ENCODE peak calls at places on chromosomes 3 and 15, in six cellular contexts. W is H1, M is GM12878, A is HCT116, K is SK-N-SH, D is HepG2. V is an unnamed sample.

GRCh38 chr15:52857471-52857870 is 67.3 kb upstream of the ONECUT1 start:
- DNase-seq in M (no peak), D (no peak), W (no peak), A (no peak), K (no peak), V (no peak)

GRCh38 chr3:7484636-7485035 is 623.7 kb downstream of the GRM7 start:
- DNase-seq in M (no peak), D (no peak), K (no peak), W (no peak), A (no peak), V (no peak)

GRCh38 chr15:46344906-46345305 is 710.1 kb downstream of the SQOR start:
- DNase-seq in K (no peak), A (no peak), W (no peak), M (no peak), D (no peak), V (no peak)

GRCh38 chr15:65286069-65286703 is 497 bp downstream of the PARP16 start:
- DNase-seq in K (no peak), W (peak), A (no peak), M (no peak), D (peak), V (peak)

GRCh38 chr3:141408596-141408995 is 40.3 kb downstream of the ZBTB38 start:
- DNase-seq in K (no peak), D (no peak), W (no peak), A (no peak), M (no peak), V (no peak)

GRCh38 chr3:58356054-58356453 is 23.4 kb downstream of the PXK start:
- DNase-seq in D (no peak), M (no peak), A (no peak), W (no peak), K (peak), V (no peak)

GRCh38 chr15:63895194-63895593 is 61.4 kb upstream of the HERC1 start:
- DNase-seq in D (no peak), K (no peak), M (no peak), A (no peak), W (no peak), V (no peak)

GRCh38 chr15:40452296-40453090 is 11.7 kb downstream of the BAHD1 start:
- DNase-seq in W (no peak), M (no peak), A (no peak), D (no peak), K (no peak), V (no peak)

GRCh38 chr15:88950600-88951160 is 37.5 kb upstream of the MFGE8 start:
- DNase-seq in K (no peak), D (no peak), A (no peak), W (no peak), M (no peak), V (no peak)

GRCh38 chr3:56958879-56959607 is 101.4 kb upstream of the SPATA12 start:
- DNase-seq in K (no peak), M (peak), A (no peak), D (no peak), W (no peak), V (no peak)

GRCh38 chr15:76349301-76350070 is 12.9 kb downstream of the ISL2 start:
- DNase-seq in K (no peak), M (no peak), A (no peak), D (no peak), W (no peak), V (no peak)

GRCh38 chr3:44865272-44866005 is 3.7 kb downstream of the TMEM42 start:
- DNase-seq in D (no peak), M (no peak), A (no peak), W (no peak), K (no peak), V (no peak)
- TF ChIP-seq JUND in D (no peak), M (no peak), A (no peak), W (no peak), K (no peak), V (no peak)

DNA sequence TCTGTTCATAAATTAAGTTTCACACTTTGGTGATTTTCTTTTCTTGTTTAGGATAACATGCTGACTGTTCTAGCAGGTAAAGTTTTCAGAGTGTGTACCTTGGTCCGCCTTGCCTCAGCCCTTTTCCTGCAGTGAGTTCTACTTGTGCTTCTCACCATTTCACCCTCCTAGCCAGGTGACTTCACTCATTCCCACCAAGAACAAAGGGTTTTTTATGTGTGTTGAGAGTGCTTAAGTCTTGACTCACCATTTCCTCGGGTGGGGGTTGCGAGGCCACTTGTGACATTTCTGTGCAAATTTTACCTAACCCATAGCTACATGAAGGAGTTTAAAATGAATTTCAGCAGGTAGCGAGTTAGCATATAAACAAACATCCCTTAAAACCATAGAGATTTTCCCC is 81.4 kb downstream of the C3orf38 start:
- DNase-seq in A (no peak), K (no peak), W (no peak), M (no peak), D (peak), V (no peak)
- TF ChIP-seq JUND in A (no peak), K (no peak), W (no peak), M (no peak), D (no peak), V (no peak)

GRCh38 chr3:13072239-13073041 is 789 bp downstream of the IQSEC1 start:
- DNase-seq in A (no peak), W (peak), M (peak), K (peak), D (no peak), V (no peak)
- TF ChIP-seq JUND in A (no peak), W (no peak), M (peak), K (no peak), D (no peak), V (no peak)

GRCh38 chr15:77611767-77612166 is 20.9 kb downstream of the LINGO1 start:
- DNase-seq in M (no peak), D (no peak), W (no peak), A (no peak), K (no peak), V (no peak)
- TF ChIP-seq JUND in M (no peak), D (no peak), W (no peak), A (no peak), K (no peak), V (no peak)

V was measured in T47D.